ENCODE peak calls at places on chromosomes 11 and 22, in eight cellular contexts. K is ovary, P is transverse colon, R is A549, B is sigmoid colon, L is tibial nerve, Y is K562, G is stomach. E is an unnamed sample.

GRCh38 chr11:96109265-96110030 is 185.5 kb upstream of the MTMR2 start:
- DNase-seq in K (no peak), P (no peak), R (no peak), B (no peak), L (no peak), Y (no peak), G (no peak), E (no peak)

GRCh38 chr22:37196539-37197450 is 8.7 kb upstream of the C1QTNF6 start:
- DNase-seq in K (peak; percentile 94), P (peak; percentile 91), R (peak; percentile 77), B (peak; percentile 95), L (peak; percentile 77), Y (no peak), G (peak; percentile 91), E (peak; percentile 88)

GRCh38 chr11:128530119-128531091 is 57.0 kb downstream of the ETS1 start:
- DNase-seq in K (no peak), P (peak; percentile 44), R (no peak), B (peak; percentile 89), L (no peak), Y (no peak), G (peak; percentile 41), E (no peak)

GRCh38 chr11:122743949-122744876 is 88.7 kb downstream of the UBASH3B start:
- DNase-seq in K (no peak), P (peak; percentile 61), R (no peak), B (peak; percentile 69), L (peak; percentile 18), Y (no peak), G (peak; percentile 31), E (no peak)

GRCh38 chr11:21177379-21177778 is 508.0 kb downstream of the NELL1 start:
- DNase-seq in K (no peak), P (no peak), R (no peak), B (no peak), L (no peak), Y (no peak), G (no peak), E (no peak)

GRCh38 chr11:94958118-94958517 is 15.2 kb downstream of the CWC15 start:
- DNase-seq in K (no peak), P (no peak), R (no peak), B (no peak), L (no peak), Y (no peak), G (no peak), E (no peak)

GRCh38 chr11:37474889-37475288 is 876.9 kb upstream of the RAG2 start:
- DNase-seq in K (no peak), P (no peak), R (no peak), B (no peak), L (no peak), Y (no peak), G (no peak), E (no peak)

GRCh38 chr11:118652681-118653181 is 26.7 kb downstream of the TREH start:
- DNase-seq in K (no peak), P (no peak), R (no peak), B (no peak), L (no peak), Y (no peak), G (no peak), E (no peak)

GRCh38 chr22:22705328-22706100 is 61.1 kb downstream of the GGTLC2 start:
- DNase-seq in K (no peak), P (no peak), R (no peak), B (no peak), L (no peak), Y (no peak), G (no peak), E (no peak)

GRCh38 chr11:121592708-121593107 is 139.9 kb upstream of the SORL1-AS1 start:
- DNase-seq in K (no peak), P (no peak), R (no peak), B (no peak), L (no peak), Y (no peak), G (no peak), E (no peak)

GRCh38 chr22:49096476-49096875 is 731.2 kb downstream of the BRD1 start:
- DNase-seq in K (no peak), P (no peak), R (no peak), B (no peak), L (no peak), Y (no peak), G (no peak), E (no peak)

GRCh38 chr22:49097171-49097925 is 730.3 kb downstream of the BRD1 start:
- DNase-seq in K (no peak), P (no peak), R (no peak), B (no peak), L (no peak), Y (no peak), G (no peak), E (no peak)

GRCh38 chr22:49099089-49099488 is 728.6 kb downstream of the BRD1 start:
- DNase-seq in K (no peak), P (no peak), R (no peak), B (no peak), L (no peak), Y (no peak), G (no peak), E (peak; percentile 67)

GRCh38 chr22:49099496-49100124 is 728.1 kb downstream of the BRD1 start:
- DNase-seq in K (no peak), P (no peak), R (peak; percentile 48), B (no peak), L (no peak), Y (no peak), G (no peak), E (no peak)

DNA sequence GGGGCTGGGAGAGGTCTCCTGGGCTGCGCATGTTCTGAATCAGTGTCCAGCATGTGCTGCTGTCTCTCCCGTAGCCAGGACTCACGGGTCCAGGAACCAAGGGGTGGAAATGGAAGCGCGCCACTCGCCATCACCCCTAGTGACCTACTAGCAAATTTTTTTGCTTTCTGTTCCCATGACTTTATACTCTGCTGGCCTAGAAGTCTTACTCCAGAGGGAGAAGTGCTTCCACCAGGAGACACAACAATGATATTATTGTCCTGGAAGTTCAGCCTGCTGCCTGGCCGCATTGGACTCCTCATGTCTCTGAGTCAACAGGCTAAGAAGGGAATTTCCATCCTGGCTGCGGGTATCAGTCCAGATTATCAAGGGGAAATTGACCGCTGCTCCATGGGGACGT is 729.7 kb downstream of the BRD1 start:
- DNase-seq in K (no peak), P (no peak), R (no peak), B (no peak), L (no peak), Y (no peak), G (no peak), E (no peak)
- TF ChIP-seq POLR2A in K (no peak), P (no peak), R (no peak), B (no peak), L (no peak), Y (no peak), G (no peak), E (no peak)

GRCh38 chr11:32713496-32713895 is 81.0 kb downstream of the CCDC73 start:
- DNase-seq in K (no peak), P (no peak), R (no peak), B (no peak), L (no peak), Y (no peak), G (no peak), E (no peak)
- TF ChIP-seq EP300 in K (no peak), P (no peak), R (no peak), B (no peak), L (no peak), Y (no peak), G (no peak), E (no peak)

GRCh38 chr11:79033833-79034232 is 407.0 kb downstream of the TENM4 start:
- DNase-seq in K (no peak), P (no peak), R (no peak), B (no peak), L (no peak), Y (no peak), G (no peak), E (no peak)
- TF ChIP-seq POLR2A in K (no peak), P (no peak), R (no peak), B (no peak), L (no peak), Y (no peak), G (no peak), E (no peak)

DNA sequence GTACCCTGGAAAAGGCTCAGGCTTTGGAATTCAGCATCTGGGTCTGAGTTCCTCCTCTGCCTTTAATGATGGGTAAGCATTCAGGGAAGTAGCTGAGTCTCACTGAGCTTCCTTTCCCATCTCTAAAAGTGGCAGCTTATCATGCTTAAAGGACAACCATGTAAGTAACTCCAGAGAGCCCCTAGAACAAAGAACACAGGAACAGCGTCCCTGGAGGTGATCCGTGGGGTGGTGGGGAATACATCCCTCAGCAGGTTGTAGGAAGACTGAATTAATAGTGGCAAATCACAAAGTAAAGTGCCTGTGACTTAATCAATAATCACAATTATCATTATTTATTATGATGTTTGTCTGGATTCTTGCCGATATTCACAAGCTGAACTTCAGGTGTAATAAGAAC is 114.7 kb upstream of the ISX start:
- DNase-seq in K (no peak), P (no peak), R (no peak), B (no peak), L (no peak), Y (no peak), G (no peak), E (no peak)
- TF ChIP-seq EP300 in K (no peak), P (no peak), R (no peak), B (no peak), L (no peak), Y (no peak), G (no peak), E (no peak)

GRCh38 chr11:61816736-61817455 is at the start of gene FADS1:
- DNase-seq in K (peak; percentile 92), P (peak; percentile 83), R (peak; percentile 96), B (peak; percentile 96), L (peak; percentile 83), Y (peak; percentile 97), G (peak; percentile 83), E (peak; percentile 93)
- TF ChIP-seq POLR2A in K (peak; percentile 45), P (peak; percentile 14), R (peak; percentile 53), B (no peak), L (peak; percentile 75), Y (no peak), G (no peak), E (no peak)

DNA sequence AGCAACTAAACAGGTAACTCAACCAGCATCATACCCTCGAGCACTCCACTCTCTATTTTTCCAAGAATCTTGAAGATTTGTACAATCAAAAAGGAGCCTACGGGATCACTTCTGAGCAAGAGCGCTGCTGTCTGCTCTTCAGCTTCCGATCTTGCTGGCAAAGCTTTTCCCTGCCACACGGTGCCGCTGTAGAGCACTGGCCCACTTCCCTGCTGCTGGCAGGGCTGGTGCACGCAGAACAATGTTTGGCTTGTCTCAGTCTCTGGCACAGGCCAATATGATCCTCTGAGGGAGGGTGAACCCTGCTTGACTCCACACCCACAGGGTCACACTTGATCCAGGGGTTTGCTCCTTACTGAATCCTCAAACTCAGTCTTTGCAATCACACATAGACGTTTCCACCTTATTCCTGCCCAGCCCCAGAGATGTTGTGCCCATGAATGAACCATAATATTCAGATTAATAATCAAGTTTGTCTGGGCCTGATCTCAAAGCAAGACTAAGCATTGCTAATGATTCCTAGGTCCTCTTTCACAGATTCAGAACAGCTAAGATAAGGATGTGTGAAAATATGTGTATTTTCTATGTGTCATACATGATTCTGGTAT is 536.6 kb downstream of the SOX6 start:
- DNase-seq in K (peak; percentile 68), P (peak; percentile 87), R (peak; percentile 41), B (peak; percentile 77), L (peak; percentile 36), Y (peak; percentile 66), G (peak; percentile 80), E (peak; percentile 66)
- TF ChIP-seq EP300 in K (no peak), P (no peak), R (no peak), B (no peak), L (no peak), Y (no peak), G (no peak), E (no peak)